ENCODE peak calls at places on chromosome 5, in four cellular contexts. V, Y, R and J are unnamed samples.

GRCh38 chr5:76082790-76083554 is at the start of gene SV2C:
- DNase-seq in Y (peak), V (no peak), R (no peak), J (peak)

GRCh38 chr5:53055359-53055758 is 54.2 kb downstream of the MOCS2 start:
- DNase-seq in Y (no peak), R (no peak), V (no peak), J (no peak)

GRCh38 chr5:31675472-31675871 is 36.5 kb downstream of the PDZD2 start:
- DNase-seq in V (no peak), R (no peak), Y (no peak), J (no peak)

GRCh38 chr5:54656261-54656728 is 138.7 kb downstream of the SNX18 start:
- DNase-seq in Y (no peak), V (no peak), R (no peak), J (no peak)

GRCh38 chr5:79806741-79807140 is 117.1 kb downstream of the CMYA5 start:
- DNase-seq in Y (peak), V (no peak), R (no peak), J (no peak)

GRCh38 chr5:43772601-43773031 is 169.6 kb downstream of the NNT start:
- DNase-seq in Y (no peak), R (no peak), V (peak), J (peak)

GRCh38 chr5:159913048-159913447 is 3.2 kb upstream of the ADRA1B start:
- DNase-seq in R (no peak), Y (no peak), V (peak), J (peak)

GRCh38 chr5:143985832-143986485 is 174.0 kb downstream of the HMHB1 start:
- DNase-seq in R (no peak), V (peak), Y (no peak), J (peak)

GRCh38 chr5:111070272-111071134 is 1.0 kb upstream of the TSLP start:
- DNase-seq in Y (peak), V (no peak), R (peak), J (peak)

GRCh38 chr5:59485629-59486439 is 407.7 kb downstream of the PDE4D start:
- DNase-seq in Y (no peak), V (no peak), R (no peak), J (no peak)

GRCh38 chr5:3518057-3518456 is 77.6 kb upstream of the IRX1 start:
- DNase-seq in V (no peak), R (peak), Y (no peak), J (no peak)

GRCh38 chr5:173780356-173781234 is 107.6 kb upstream of the CPEB4 start:
- DNase-seq in V (no peak), R (no peak), Y (no peak), J (no peak)

GRCh38 chr5:179051784-179052183 is 8.4 kb upstream of the ZNF354C start:
- DNase-seq in V (no peak), Y (no peak), R (no peak), J (no peak)

GRCh38 chr5:158484968-158485367 is 614.7 kb downstream of the EBF1 start:
- DNase-seq in Y (no peak), V (no peak), R (no peak), J (no peak)

GRCh38 chr5:14722923-14723322 is 58.4 kb downstream of the OTULIN start:
- DNase-seq in R (no peak), V (no peak), Y (no peak), J (no peak)

GRCh38 chr5:179266291-179267070 is 78.8 kb downstream of the ADAMTS2 start:
- DNase-seq in Y (no peak), R (peak), V (no peak), J (no peak)

GRCh38 chr5:30063503-30063902 is 1130.0 kb upstream of the CDH6 start:
- DNase-seq in Y (no peak), V (no peak), R (no peak), J (no peak)

GRCh38 chr5:114237766-114238165 is 124.1 kb upstream of the KCNN2 start:
- DNase-seq in R (no peak), V (no peak), Y (no peak), J (peak)

GRCh38 chr5:69374911-69375446 is 5.4 kb downstream of the RAD17 start:
- DNase-seq in Y (no peak), V (no peak), R (no peak), J (no peak)

GRCh38 chr5:167578977-167579700 is 712.3 kb upstream of the WWC1 start:
- DNase-seq in Y (no peak), R (no peak), V (peak), J (peak)

GRCh38 chr5:174188300-174188699 is 142.8 kb downstream of the NSG2 start:
- DNase-seq in R (peak), V (no peak), Y (no peak), J (no peak)

GRCh38 chr5:133247881-133248642 is 196.2 kb downstream of the HSPA4 start:
- DNase-seq in V (no peak), Y (peak), R (no peak), J (peak)

GRCh38 chr5:154141686-154142300 is 48.7 kb upstream of the GALNT10 start:
- DNase-seq in R (no peak), Y (no peak), V (no peak), J (no peak)

GRCh38 chr5:1199649-1200494 is 1.5 kb upstream of the SLC6A19 start:
- DNase-seq in Y (no peak), R (no peak), V (no peak), J (no peak)

GRCh38 chr5:116476903-116477537 is 97.6 kb downstream of the SEMA6A start:
- DNase-seq in R (no peak), V (no peak), Y (no peak), J (no peak)

GRCh38 chr5:149015561-149015960 is 47.3 kb downstream of the SH3TC2 start:
- DNase-seq in R (no peak), Y (no peak), V (no peak), J (no peak)

GRCh38 chr5:161544350-161544765 is 2.2 kb downstream of the GABRB2 start:
- DNase-seq in V (peak), R (peak), Y (peak), J (peak)

GRCh38 chr5:161273410-161273809 is 273.1 kb downstream of the GABRB2 start:
- DNase-seq in Y (no peak), R (no peak), V (no peak), J (no peak)

GRCh38 chr5:2201011-2201410 is 318.3 kb upstream of the IRX4 start:
- DNase-seq in R (peak), V (no peak), Y (no peak), J (no peak)

GRCh38 chr5:135602882-135603721 is 24.3 kb upstream of the CXCL14 start:
- DNase-seq in V (no peak), Y (no peak), R (peak), J (no peak)

GRCh38 chr5:74127377-74128338 is 501.7 kb downstream of the ARHGEF28 start:
- DNase-seq in V (no peak), R (no peak), Y (peak), J (peak)

GRCh38 chr5:122774861-122775712 is at the start of gene SNX2:
- DNase-seq in Y (peak), R (peak), V (peak), J (peak)

GRCh38 chr5:172245046-172245445 is 38.5 kb downstream of the UBTD2 start:
- DNase-seq in V (no peak), Y (no peak), R (no peak), J (no peak)

GRCh38 chr5:109411627-109412026 is 1.9 kb upstream of the PJA2 start:
- DNase-seq in Y (no peak), V (peak), R (no peak), J (peak)

GRCh38 chr5:150945501-150945900 is 40.7 kb upstream of the ZNF300 start:
- DNase-seq in V (no peak), Y (no peak), R (no peak), J (peak)
- H3K4me3 ChIP-seq in V (no peak), Y (no peak), R (no peak), J (peak)

GRCh38 chr5:137822158-137822764 is 45.4 kb upstream of the MYOT start:
- DNase-seq in Y (peak), R (no peak), V (no peak), J (peak)
- TF ChIP-seq CTCF in Y (peak), R (no peak), V (peak), J (peak)

GRCh38 chr5:128083811-128084227 is 253 bp downstream of the SLC12A2 start:
- DNase-seq in Y (peak), R (no peak), V (no peak), J (peak)

GRCh38 chr5:128083033-128083810 is at the start of gene SLC12A2:
- DNase-seq in R (peak), V (peak), Y (peak), J (peak)

GRCh38 chr5:128082551-128083032 is 974 bp upstream of the SLC12A2 start:
- DNase-seq in Y (no peak), V (no peak), R (no peak), J (no peak)

GRCh38 chr5:128084228-128085167 is 932 bp downstream of the SLC12A2 start:
- DNase-seq in R (peak), V (no peak), Y (peak), J (no peak)

GRCh38 chr5:128081111-128081865 is 2.3 kb upstream of the SLC12A2 start:
- DNase-seq in V (no peak), R (no peak), Y (no peak), J (no peak)
- H3K4me3 ChIP-seq in V (peak), R (no peak), Y (peak), J (no peak)

GRCh38 chr5:78553578-78553977 is 95.0 kb downstream of the LHFPL2 start:
- DNase-seq in Y (no peak), R (no peak), V (no peak), J (no peak)

GRCh38 chr5:78553991-78554390 is 94.6 kb downstream of the LHFPL2 start:
- DNase-seq in Y (no peak), R (no peak), V (no peak), J (no peak)

GRCh38 chr5:78554595-78554994 is 94.0 kb downstream of the LHFPL2 start:
- DNase-seq in V (no peak), R (no peak), Y (no peak), J (no peak)

GRCh38 chr5:78557601-78558000 is 91.0 kb downstream of the LHFPL2 start:
- DNase-seq in Y (no peak), V (no peak), R (no peak), J (no peak)

GRCh38 chr5:78555870-78556269 is 92.7 kb downstream of the LHFPL2 start:
- DNase-seq in Y (no peak), V (no peak), R (no peak), J (no peak)
- TF ChIP-seq CTCF in Y (peak), V (no peak), R (no peak), J (peak)